ENCODE peak calls at places on chromosomes 2 and 18, in ten cellular contexts. V, K, Z, N, F, A, R, S, Q and L are unnamed samples.
A peak's percentile ranks its signal among the peaks of the same experiment; 100 is the strongest.

GRCh38 chr2:25306767-25307368 is 34.9 kb downstream of the DNMT3A start:
- DNase-seq in V (no peak), K (no peak), Z (no peak), N (no peak), F (no peak), A (peak; percentile 64), R (no peak), S (peak; percentile 23), Q (no peak), L (no peak)

GRCh38 chr2:128464456-128464855 is 145.8 kb upstream of the HS6ST1 start:
- DNase-seq in V (no peak), K (no peak), Z (no peak), N (no peak), F (no peak), A (no peak), R (no peak), S (no peak), Q (peak; percentile 33), L (no peak)

GRCh38 chr18:42048150-42048549 is 93.1 kb downstream of the PIK3C3 start:
- DNase-seq in V (no peak), K (peak; percentile 93), Z (no peak), N (no peak), F (peak; percentile 93), A (no peak), R (no peak), S (peak; percentile 81), Q (no peak), L (no peak)

GRCh38 chr18:48563027-48563426 is 24.2 kb downstream of the CTIF start:
- DNase-seq in V (peak; percentile 64), K (peak; percentile 92), Z (no peak), N (no peak), F (peak; percentile 80), A (no peak), R (no peak), S (no peak), Q (no peak), L (no peak)

GRCh38 chr2:96510931-96511595 is 5.9 kb upstream of the NEURL3 start:
- DNase-seq in V (no peak), K (no peak), Z (no peak), N (no peak), F (no peak), A (no peak), R (no peak), S (no peak), Q (peak; percentile 58), L (no peak)

GRCh38 chr2:144944506-144945230 is 424.7 kb upstream of the ZEB2 start:
- DNase-seq in V (no peak), K (peak; percentile 56), Z (no peak), N (no peak), F (peak; percentile 41), A (no peak), R (no peak), S (no peak), Q (no peak), L (no peak)

GRCh38 chr2:201260302-201260800 is at the start of gene CASP8:
- DNase-seq in V (no peak), K (peak; percentile 53), Z (peak; percentile 63), N (no peak), F (peak; percentile 81), A (peak; percentile 29), R (no peak), S (peak; percentile 94), Q (peak; percentile 69), L (peak; percentile 60)

GRCh38 chr2:39732492-39732891 is 46.6 kb downstream of the THUMPD2 start:
- DNase-seq in V (no peak), K (no peak), Z (no peak), N (no peak), F (peak; percentile 3), A (no peak), R (no peak), S (no peak), Q (no peak), L (no peak)

GRCh38 chr2:104872866-104873688 is 19.2 kb downstream of the POU3F3 start:
- DNase-seq in V (no peak), K (peak; percentile 37), Z (no peak), N (peak; percentile 81), F (peak; percentile 71), A (peak; percentile 68), R (no peak), S (peak; percentile 73), Q (no peak), L (peak; percentile 67)